ENCODE peak calls at places on chromosomes 12 and 14, in nine cellular contexts. One of them, this sample, is unnamed.

GRCh38 chr12:4045433-4045760 is 172.2 kb upstream of the PARP11 start:
- DNase-seq in fibroblast of villous mesenchyme: no peak
- DNase-seq in transverse colon: no peak
- DNase-seq in Caco-2: no peak
- DNase-seq in bronchial epithelial cell: no peak
- DNase-seq in GM06990: no peak
- DNase-seq in GM10248: no peak
- DNase-seq in AG10803: no peak
- DNase-seq in AG09319: no peak
- DNase-seq in this sample: no peak

GRCh38 chr12:132154941-132155770 is 10.9 kb downstream of the NOC4L start:
- DNase-seq in fibroblast of villous mesenchyme: no peak
- DNase-seq in transverse colon: no peak
- DNase-seq in Caco-2: no peak
- DNase-seq in bronchial epithelial cell: no peak
- DNase-seq in GM06990: peak
- DNase-seq in GM10248: no peak
- DNase-seq in AG10803: no peak
- DNase-seq in AG09319: no peak
- DNase-seq in this sample: no peak

GRCh38 chr12:16012086-16012485 is 101.0 kb downstream of the DERA start:
- DNase-seq in fibroblast of villous mesenchyme: peak
- DNase-seq in transverse colon: no peak
- DNase-seq in Caco-2: no peak
- DNase-seq in bronchial epithelial cell: no peak
- DNase-seq in GM06990: no peak
- DNase-seq in GM10248: no peak
- DNase-seq in AG10803: peak
- DNase-seq in AG09319: peak
- DNase-seq in this sample: no peak

GRCh38 chr14:81408595-81408994 is 8.5 kb upstream of the STON2 start:
- DNase-seq in fibroblast of villous mesenchyme: no peak
- DNase-seq in transverse colon: no peak
- DNase-seq in Caco-2: peak
- DNase-seq in bronchial epithelial cell: no peak
- DNase-seq in GM06990: no peak
- DNase-seq in GM10248: no peak
- DNase-seq in AG10803: no peak
- DNase-seq in AG09319: no peak
- DNase-seq in this sample: no peak

GRCh38 chr14:98288825-98289224 is 983.2 kb downstream of the BCL11B start:
- DNase-seq in fibroblast of villous mesenchyme: no peak
- DNase-seq in transverse colon: no peak
- DNase-seq in Caco-2: no peak
- DNase-seq in bronchial epithelial cell: no peak
- DNase-seq in GM06990: no peak
- DNase-seq in GM10248: no peak
- DNase-seq in AG10803: no peak
- DNase-seq in AG09319: no peak
- DNase-seq in this sample: no peak

GRCh38 chr14:42378274-42378673 is 771.6 kb downstream of the LRFN5 start:
- DNase-seq in fibroblast of villous mesenchyme: no peak
- DNase-seq in transverse colon: no peak
- DNase-seq in Caco-2: no peak
- DNase-seq in bronchial epithelial cell: no peak
- DNase-seq in GM06990: no peak
- DNase-seq in GM10248: no peak
- DNase-seq in AG10803: no peak
- DNase-seq in AG09319: no peak
- DNase-seq in this sample: no peak

GRCh38 chr12:14886271-14886670 is 617 bp upstream of the MGP start:
- DNase-seq in fibroblast of villous mesenchyme: no peak
- DNase-seq in transverse colon: no peak
- DNase-seq in Caco-2: no peak
- DNase-seq in bronchial epithelial cell: peak
- DNase-seq in GM06990: no peak
- DNase-seq in GM10248: no peak
- DNase-seq in AG10803: no peak
- DNase-seq in AG09319: no peak
- DNase-seq in this sample: no peak

GRCh38 chr12:1534708-1535107 is 59.7 kb downstream of the FBXL14 start:
- DNase-seq in fibroblast of villous mesenchyme: no peak
- DNase-seq in transverse colon: peak
- DNase-seq in Caco-2: no peak
- DNase-seq in bronchial epithelial cell: no peak
- DNase-seq in GM06990: peak
- DNase-seq in GM10248: peak
- DNase-seq in AG10803: no peak
- DNase-seq in AG09319: no peak
- DNase-seq in this sample: no peak

GRCh38 chr14:33839193-33840076 is 111.4 kb downstream of the EGLN3 start:
- DNase-seq in fibroblast of villous mesenchyme: peak
- DNase-seq in transverse colon: peak
- DNase-seq in Caco-2: peak
- DNase-seq in bronchial epithelial cell: peak
- DNase-seq in GM06990: no peak
- DNase-seq in GM10248: peak
- DNase-seq in AG10803: peak
- DNase-seq in AG09319: peak
- DNase-seq in this sample: no peak

GRCh38 chr12:74547249-74547648 is 9.6 kb downstream of the ATXN7L3B start:
- DNase-seq in fibroblast of villous mesenchyme: no peak
- DNase-seq in transverse colon: no peak
- DNase-seq in Caco-2: no peak
- DNase-seq in bronchial epithelial cell: no peak
- DNase-seq in GM06990: no peak
- DNase-seq in GM10248: no peak
- DNase-seq in AG10803: no peak
- DNase-seq in AG09319: no peak
- DNase-seq in this sample: no peak

GRCh38 chr12:24661657-24662096 is 287.2 kb downstream of the BCAT1 start:
- DNase-seq in fibroblast of villous mesenchyme: peak
- DNase-seq in transverse colon: peak
- DNase-seq in Caco-2: no peak
- DNase-seq in bronchial epithelial cell: peak
- DNase-seq in GM06990: no peak
- DNase-seq in GM10248: no peak
- DNase-seq in AG10803: peak
- DNase-seq in AG09319: peak
- DNase-seq in this sample: no peak

GRCh38 chr14:103391048-103391447 is 5.8 kb downstream of the MARK3 start:
- DNase-seq in fibroblast of villous mesenchyme: peak
- DNase-seq in transverse colon: peak
- DNase-seq in Caco-2: peak
- DNase-seq in bronchial epithelial cell: peak
- DNase-seq in GM06990: no peak
- DNase-seq in GM10248: peak
- DNase-seq in AG10803: peak
- DNase-seq in AG09319: peak
- DNase-seq in this sample: no peak

GRCh38 chr14:85003805-85004204 is 526.1 kb upstream of the FLRT2 start:
- DNase-seq in fibroblast of villous mesenchyme: no peak
- DNase-seq in transverse colon: no peak
- DNase-seq in Caco-2: no peak
- DNase-seq in bronchial epithelial cell: no peak
- DNase-seq in GM06990: no peak
- DNase-seq in GM10248: no peak
- DNase-seq in AG10803: no peak
- DNase-seq in AG09319: no peak
- DNase-seq in this sample: no peak

GRCh38 chr12:753401-754237 is 1.2 kb downstream of the WNK1 start:
- DNase-seq in fibroblast of villous mesenchyme: peak
- DNase-seq in transverse colon: peak
- DNase-seq in Caco-2: peak
- DNase-seq in bronchial epithelial cell: no peak
- DNase-seq in GM06990: peak
- DNase-seq in GM10248: peak
- DNase-seq in AG10803: no peak
- DNase-seq in AG09319: no peak
- DNase-seq in this sample: no peak

DNA sequence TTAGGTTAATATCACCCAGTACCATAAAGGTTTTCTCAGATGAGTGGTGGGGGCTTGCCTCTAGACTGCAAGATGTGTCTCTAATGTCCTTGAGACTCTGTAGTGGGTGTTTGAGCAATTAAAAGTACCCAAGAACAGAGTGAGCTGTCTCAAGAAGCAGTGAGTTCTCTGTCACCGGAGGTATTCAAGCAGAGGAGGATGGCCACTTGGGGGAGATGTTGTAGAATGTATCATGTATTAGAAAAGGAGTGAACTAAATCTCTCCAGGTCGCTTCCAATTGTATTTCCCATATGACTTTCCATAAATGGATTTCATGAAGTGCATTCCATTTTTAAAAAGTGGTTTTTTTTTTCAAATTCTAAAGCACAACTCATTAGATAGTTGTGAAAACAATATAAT is 35.0 kb downstream of the SLC17A8 start:
- DNase-seq in fibroblast of villous mesenchyme: no peak
- DNase-seq in transverse colon: peak
- DNase-seq in Caco-2: peak
- DNase-seq in bronchial epithelial cell: no peak
- DNase-seq in GM06990: no peak
- DNase-seq in GM10248: no peak
- DNase-seq in AG10803: no peak
- DNase-seq in AG09319: no peak
- DNase-seq in this sample: no peak
- TF ChIP-seq CTCF in fibroblast of villous mesenchyme: peak
- TF ChIP-seq CTCF in transverse colon: peak
- TF ChIP-seq CTCF in Caco-2: peak
- TF ChIP-seq CTCF in bronchial epithelial cell: peak
- TF ChIP-seq CTCF in GM06990: no peak
- TF ChIP-seq CTCF in GM10248: no peak
- TF ChIP-seq CTCF in AG10803: peak
- TF ChIP-seq CTCF in AG09319: no peak
- TF ChIP-seq CTCF in this sample: no peak

DNA sequence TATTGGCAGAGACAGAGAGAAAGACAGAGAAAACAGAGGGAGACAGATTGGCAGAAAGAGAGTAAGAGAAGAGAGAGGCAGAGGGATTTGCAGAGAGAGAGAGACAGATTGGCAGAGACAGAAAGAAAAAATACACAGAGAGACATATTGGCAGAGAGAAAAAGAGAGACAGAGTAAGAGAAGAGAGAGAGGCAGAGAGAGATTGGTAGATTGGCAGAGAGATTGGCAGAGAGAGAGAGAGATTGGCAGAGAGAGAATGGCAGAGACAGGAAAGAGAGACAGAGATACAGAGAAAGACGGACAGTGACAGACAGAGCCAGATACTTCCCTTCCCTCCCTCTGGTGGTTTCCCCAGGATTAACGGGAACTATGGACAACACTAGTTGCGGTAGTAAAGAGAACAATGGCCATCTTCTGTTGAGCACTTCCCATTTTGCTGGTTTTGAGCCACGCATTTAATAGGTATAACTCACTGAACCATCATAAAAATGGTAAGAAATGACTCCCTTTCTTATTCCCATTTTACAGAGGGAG is 2.6 kb upstream of the NOS1 start:
- DNase-seq in fibroblast of villous mesenchyme: no peak
- DNase-seq in transverse colon: no peak
- DNase-seq in Caco-2: no peak
- DNase-seq in bronchial epithelial cell: no peak
- DNase-seq in GM06990: no peak
- DNase-seq in GM10248: no peak
- DNase-seq in AG10803: no peak
- DNase-seq in AG09319: no peak
- DNase-seq in this sample: no peak
- TF ChIP-seq CTCF in fibroblast of villous mesenchyme: no peak
- TF ChIP-seq CTCF in transverse colon: no peak
- TF ChIP-seq CTCF in Caco-2: peak
- TF ChIP-seq CTCF in bronchial epithelial cell: no peak
- TF ChIP-seq CTCF in GM06990: no peak
- TF ChIP-seq CTCF in GM10248: no peak
- TF ChIP-seq CTCF in AG10803: peak
- TF ChIP-seq CTCF in AG09319: no peak
- TF ChIP-seq CTCF in this sample: no peak

GRCh38 chr14:22152161-22152870 is 436.7 kb downstream of the DAD1 start:
- DNase-seq in fibroblast of villous mesenchyme: no peak
- DNase-seq in transverse colon: no peak
- DNase-seq in Caco-2: no peak
- DNase-seq in bronchial epithelial cell: no peak
- DNase-seq in GM06990: no peak
- DNase-seq in GM10248: no peak
- DNase-seq in AG10803: no peak
- DNase-seq in AG09319: no peak
- DNase-seq in this sample: no peak

GRCh38 chr14:22152901-22153300 is 436.1 kb downstream of the DAD1 start:
- DNase-seq in fibroblast of villous mesenchyme: no peak
- DNase-seq in transverse colon: peak
- DNase-seq in Caco-2: no peak
- DNase-seq in bronchial epithelial cell: no peak
- DNase-seq in GM06990: no peak
- DNase-seq in GM10248: no peak
- DNase-seq in AG10803: no peak
- DNase-seq in AG09319: no peak
- DNase-seq in this sample: no peak

GRCh38 chr14:22151091-22151490 is 437.9 kb downstream of the DAD1 start:
- DNase-seq in fibroblast of villous mesenchyme: no peak
- DNase-seq in transverse colon: no peak
- DNase-seq in Caco-2: no peak
- DNase-seq in bronchial epithelial cell: no peak
- DNase-seq in GM06990: no peak
- DNase-seq in GM10248: no peak
- DNase-seq in AG10803: no peak
- DNase-seq in AG09319: no peak
- DNase-seq in this sample: no peak

GRCh38 chr14:22143360-22143759 is 445.7 kb downstream of the DAD1 start:
- DNase-seq in fibroblast of villous mesenchyme: no peak
- DNase-seq in transverse colon: no peak
- DNase-seq in Caco-2: no peak
- DNase-seq in bronchial epithelial cell: peak
- DNase-seq in GM06990: no peak
- DNase-seq in GM10248: no peak
- DNase-seq in AG10803: no peak
- DNase-seq in AG09319: no peak
- DNase-seq in this sample: no peak

DNA sequence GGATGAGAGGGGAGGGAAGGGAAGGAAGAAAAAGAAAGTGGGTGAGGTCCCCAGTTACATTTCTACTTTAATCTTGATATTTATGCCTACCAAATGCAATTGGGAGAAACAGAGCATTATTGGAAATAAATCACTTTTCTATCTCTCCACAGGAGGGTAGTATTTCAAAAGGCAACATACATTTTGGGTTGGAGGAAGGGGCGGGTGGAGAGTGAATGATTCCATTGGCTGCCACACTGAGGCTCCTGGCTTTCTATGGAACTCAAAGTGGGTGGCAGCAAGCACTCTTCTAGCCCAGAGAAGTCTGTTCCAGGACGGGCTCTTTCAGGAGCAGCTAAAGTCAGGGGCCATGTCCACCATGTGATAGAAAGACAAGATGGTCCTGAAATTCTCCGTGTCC is 441.3 kb downstream of the DAD1 start:
- DNase-seq in fibroblast of villous mesenchyme: no peak
- DNase-seq in transverse colon: no peak
- DNase-seq in Caco-2: no peak
- DNase-seq in bronchial epithelial cell: no peak
- DNase-seq in GM06990: no peak
- DNase-seq in GM10248: no peak
- DNase-seq in AG10803: no peak
- DNase-seq in AG09319: no peak
- DNase-seq in this sample: no peak
- TF ChIP-seq CTCF in fibroblast of villous mesenchyme: no peak
- TF ChIP-seq CTCF in transverse colon: no peak
- TF ChIP-seq CTCF in Caco-2: peak
- TF ChIP-seq CTCF in bronchial epithelial cell: no peak
- TF ChIP-seq CTCF in GM06990: no peak
- TF ChIP-seq CTCF in GM10248: no peak
- TF ChIP-seq CTCF in AG10803: no peak
- TF ChIP-seq CTCF in AG09319: no peak
- TF ChIP-seq CTCF in this sample: no peak

GRCh38 chr14:74243051-74243450 is 3.8 kb downstream of the VSX2 start:
- DNase-seq in fibroblast of villous mesenchyme: no peak
- DNase-seq in transverse colon: no peak
- DNase-seq in Caco-2: no peak
- DNase-seq in bronchial epithelial cell: no peak
- DNase-seq in GM06990: no peak
- DNase-seq in GM10248: no peak
- DNase-seq in AG10803: no peak
- DNase-seq in AG09319: no peak
- DNase-seq in this sample: no peak
- TF ChIP-seq CTCF in fibroblast of villous mesenchyme: no peak
- TF ChIP-seq CTCF in transverse colon: no peak
- TF ChIP-seq CTCF in Caco-2: no peak
- TF ChIP-seq CTCF in bronchial epithelial cell: no peak
- TF ChIP-seq CTCF in GM06990: no peak
- TF ChIP-seq CTCF in GM10248: no peak
- TF ChIP-seq CTCF in AG10803: no peak
- TF ChIP-seq CTCF in AG09319: no peak
- TF ChIP-seq CTCF in this sample: no peak

This sample was measured in GM12864.